ENCODE peak calls at places on chromosomes 3 and 15, in eight cellular contexts. W is T1000, B is thoracic aorta, S is T-helper 2 cell, L is fibroblast of the aortic adventitia, P is GM04504, H is HS-5, K is amygdala. F is an unnamed sample.

GRCh38 chr15:70036585-70037343 is 61.0 kb downstream of the TLE3 start:
- DNase-seq in W (no peak), B (no peak), S (no peak), L (no peak), P (no peak), H (no peak), K (no peak), F (no peak)

GRCh38 chr15:45948226-45948625 is 313.4 kb downstream of the SQOR start:
- DNase-seq in W (no peak), B (no peak), S (no peak), L (no peak), P (no peak), H (no peak), K (no peak), F (no peak)

GRCh38 chr3:62238003-62238402 is 135.3 kb downstream of the FEZF2 start:
- DNase-seq in W (no peak), B (no peak), S (no peak), L (no peak), P (no peak), H (no peak), K (no peak), F (no peak)

GRCh38 chr3:126886217-126886616 is 96.7 kb upstream of the PLXNA1 start:
- DNase-seq in W (no peak), B (no peak), S (no peak), L (peak), P (no peak), H (no peak), K (no peak), F (no peak)

GRCh38 chr3:124119056-124119721 is 127.3 kb upstream of the ROPN1 start:
- DNase-seq in W (peak), B (no peak), S (no peak), L (peak), P (peak), H (peak), K (no peak), F (no peak)

GRCh38 chr3:72273615-72274014 is 488.7 kb upstream of the PROK2 start:
- DNase-seq in W (peak), B (no peak), S (no peak), L (peak), P (peak), H (no peak), K (no peak), F (no peak)

GRCh38 chr3:42190701-42191442 is 75.1 kb downstream of the CCK start:
- DNase-seq in W (peak), B (peak), S (peak), L (peak), P (no peak), H (no peak), K (peak), F (peak)

GRCh38 chr15:79431636-79432344 is at the start of gene MINAR1:
- DNase-seq in W (peak), B (no peak), S (no peak), L (peak), P (peak), H (peak), K (no peak), F (no peak)

GRCh38 chr15:40460404-40460803 is 10.4 kb upstream of the CHST14 start:
- DNase-seq in W (no peak), B (no peak), S (no peak), L (no peak), P (no peak), H (no peak), K (no peak), F (no peak)

GRCh38 chr3:37967252-37967881 is 23.2 kb upstream of the VILL start:
- DNase-seq in W (no peak), B (no peak), S (no peak), L (peak), P (no peak), H (no peak), K (peak), F (peak)